ENCODE peak calls at places on chromosome 14, in seven cellular contexts. U, N, Z, I, C, R and B are unnamed samples.

GRCh38 chr14:51208982-51209381 is 31.1 kb upstream of the TMX1 start:
- DNase-seq in U (no peak), N (no peak), Z (no peak), I (no peak), C (no peak), R (no peak), B (no peak)

GRCh38 chr14:98133806-98134205 is 1138.2 kb downstream of the BCL11B start:
- DNase-seq in U (no peak), N (no peak), Z (no peak), I (no peak), C (no peak), R (no peak), B (no peak)

GRCh38 chr14:95299271-95299670 is 20.4 kb downstream of the CLMN start:
- DNase-seq in U (no peak), N (no peak), Z (no peak), I (no peak), C (no peak), R (no peak), B (no peak)

GRCh38 chr14:44165286-44165685 is 341.8 kb downstream of the FSCB start:
- DNase-seq in U (no peak), N (no peak), Z (no peak), I (no peak), C (no peak), R (no peak), B (no peak)

GRCh38 chr14:32744811-32745445 is 193.8 kb upstream of the NPAS3 start:
- DNase-seq in U (no peak), N (no peak), Z (no peak), I (no peak), C (no peak), R (no peak), B (no peak)

GRCh38 chr14:104677506-104678332 is 11.7 kb upstream of the INF2 start:
- DNase-seq in U (peak; percentile 80), N (peak; percentile 74), Z (peak; percentile 86), I (no peak), C (peak; percentile 76), R (peak; percentile 71), B (peak; percentile 83)

GRCh38 chr14:65639216-65639615 is 226.7 kb downstream of the FUT8 start:
- DNase-seq in U (no peak), N (no peak), Z (no peak), I (no peak), C (no peak), R (peak; percentile 37), B (no peak)

GRCh38 chr14:60189923-60190840 is 25.0 kb upstream of the DHRS7 start:
- DNase-seq in U (no peak), N (no peak), Z (no peak), I (no peak), C (no peak), R (peak; percentile 4), B (no peak)

GRCh38 chr14:91911474-91912032 is 35.9 kb downstream of the FBLN5 start:
- DNase-seq in U (no peak), N (peak; percentile 67), Z (peak; percentile 46), I (peak; percentile 44), C (peak; percentile 14), R (peak; percentile 65), B (peak; percentile 42)
- TF ChIP-seq CTCF in U (peak; percentile 21), N (no peak), Z (no peak), I (peak; percentile 47), C (peak; percentile 51), R (peak; percentile 65), B (peak; percentile 31)

DNA sequence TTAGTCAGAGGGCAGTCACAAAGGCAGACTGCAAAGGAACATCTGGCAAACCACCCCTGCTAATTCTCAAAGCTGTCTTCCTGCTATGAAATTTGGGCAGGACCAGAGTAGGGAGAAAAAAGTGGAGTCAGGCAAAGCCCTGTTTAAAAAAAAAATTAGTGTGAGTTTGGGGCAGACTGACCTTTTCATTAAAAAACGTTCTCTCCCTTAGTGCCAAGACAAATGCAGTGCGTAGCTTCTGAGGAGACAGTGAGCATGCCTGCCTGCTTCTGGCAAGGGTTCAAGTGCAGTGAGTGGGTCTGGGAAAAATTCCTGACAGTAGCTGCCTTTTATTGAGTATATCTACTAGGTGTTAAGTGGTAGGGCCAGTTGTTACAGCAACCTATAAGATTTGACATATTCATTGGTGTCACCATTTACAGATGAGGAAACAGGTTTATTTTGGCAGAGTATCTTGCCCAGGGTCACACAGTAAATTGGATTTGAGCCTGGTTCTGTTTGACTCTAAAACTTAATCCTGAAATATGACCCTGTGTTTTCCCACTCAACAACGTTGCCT is 72.5 kb downstream of the PAPOLA start:
- DNase-seq in U (no peak), N (no peak), Z (no peak), I (no peak), C (no peak), R (peak; percentile 92), B (no peak)
- TF ChIP-seq CTCF in U (no peak), N (no peak), Z (no peak), I (no peak), C (no peak), R (no peak), B (no peak)

GRCh38 chr14:92559486-92559885 is 45.9 kb downstream of the RIN3 start:
- DNase-seq in U (no peak), N (no peak), Z (no peak), I (no peak), C (no peak), R (no peak), B (no peak)
- TF ChIP-seq CTCF in U (no peak), N (no peak), Z (no peak), I (no peak), C (no peak), R (no peak), B (no peak)

GRCh38 chr14:72736791-72737559 is 156.9 kb downstream of the DPF3 start:
- DNase-seq in U (no peak), N (no peak), Z (no peak), I (no peak), C (no peak), R (peak; percentile 30), B (no peak)
- TF ChIP-seq CTCF in U (no peak), N (no peak), Z (no peak), I (no peak), C (no peak), R (no peak), B (no peak)

DNA sequence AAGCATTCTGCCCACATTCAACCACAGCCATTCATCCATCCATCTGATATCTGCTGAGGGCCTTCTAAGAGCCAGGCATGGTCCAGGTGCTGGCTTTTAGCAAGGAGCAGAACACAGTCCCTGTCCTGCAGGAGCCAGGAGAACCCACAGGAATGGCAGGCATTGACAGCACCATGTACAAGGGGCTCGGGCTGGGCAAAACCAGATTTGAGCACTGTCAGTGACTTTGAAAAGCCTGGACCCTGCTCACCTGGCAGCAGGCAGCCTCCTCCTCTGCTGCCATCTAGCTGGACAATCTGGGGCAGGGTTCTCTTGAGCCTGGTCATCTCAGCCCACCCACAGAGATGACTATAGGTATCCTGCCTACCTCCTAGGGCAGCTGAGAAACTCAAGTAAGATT is 136.9 kb downstream of the ZFP36L1 start:
- DNase-seq in U (no peak), N (no peak), Z (no peak), I (no peak), C (no peak), R (no peak), B (no peak)
- TF ChIP-seq CTCF in U (no peak), N (no peak), Z (no peak), I (no peak), C (no peak), R (peak; percentile 5), B (peak; percentile 32)

GRCh38 chr14:100165376-100165775 is 5.9 kb upstream of the DEGS2 start:
- DNase-seq in U (peak; percentile 69), N (peak; percentile 51), Z (no peak), I (no peak), C (peak; percentile 30), R (no peak), B (no peak)
- TF ChIP-seq CTCF in U (no peak), N (no peak), Z (no peak), I (no peak), C (no peak), R (no peak), B (no peak)

DNA sequence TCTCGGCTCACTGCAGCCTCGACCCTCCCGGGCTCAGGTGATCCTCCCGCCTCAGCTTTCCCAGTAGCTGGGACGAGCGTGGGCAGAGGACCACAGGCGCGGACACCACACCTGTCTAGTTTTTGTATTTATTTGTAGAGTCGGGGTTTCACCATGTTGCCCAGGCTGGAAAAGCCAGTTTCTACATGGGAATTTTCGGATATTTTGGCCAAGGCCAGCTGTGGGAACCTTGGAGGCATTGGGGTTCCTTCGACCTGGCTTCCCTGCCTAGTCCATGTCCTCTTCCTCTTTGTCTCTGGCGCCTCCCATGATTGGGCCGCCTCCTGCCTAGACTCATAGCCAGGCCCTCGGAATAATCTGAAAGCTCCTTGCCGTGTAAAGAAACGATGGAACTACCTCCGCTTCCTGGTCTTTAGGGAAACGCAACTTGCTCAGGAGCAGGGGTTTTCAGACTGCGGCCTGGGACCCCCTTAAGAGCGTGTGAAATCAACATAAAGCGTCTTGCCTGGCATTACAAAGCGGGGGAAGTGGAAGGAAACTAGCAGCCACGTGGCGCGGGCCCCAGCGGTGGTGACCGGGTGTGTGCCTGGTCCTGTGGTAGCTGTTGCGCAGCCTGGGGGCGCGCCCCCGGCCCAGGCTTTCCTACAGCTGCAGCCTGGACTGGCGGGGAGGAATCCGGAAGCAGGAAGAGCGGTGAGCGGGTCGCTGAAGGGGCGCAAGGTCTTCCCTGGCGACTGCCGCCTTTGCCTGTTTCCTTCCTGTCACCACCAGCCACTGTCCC is 1.4 kb upstream of the HSP90AA1 start:
- DNase-seq in U (peak; percentile 67), N (peak; percentile 63), Z (peak; percentile 55), I (no peak), C (peak; percentile 36), R (no peak), B (peak; percentile 56)
- TF ChIP-seq CTCF in U (no peak), N (no peak), Z (no peak), I (no peak), C (no peak), R (no peak), B (no peak)

DNA sequence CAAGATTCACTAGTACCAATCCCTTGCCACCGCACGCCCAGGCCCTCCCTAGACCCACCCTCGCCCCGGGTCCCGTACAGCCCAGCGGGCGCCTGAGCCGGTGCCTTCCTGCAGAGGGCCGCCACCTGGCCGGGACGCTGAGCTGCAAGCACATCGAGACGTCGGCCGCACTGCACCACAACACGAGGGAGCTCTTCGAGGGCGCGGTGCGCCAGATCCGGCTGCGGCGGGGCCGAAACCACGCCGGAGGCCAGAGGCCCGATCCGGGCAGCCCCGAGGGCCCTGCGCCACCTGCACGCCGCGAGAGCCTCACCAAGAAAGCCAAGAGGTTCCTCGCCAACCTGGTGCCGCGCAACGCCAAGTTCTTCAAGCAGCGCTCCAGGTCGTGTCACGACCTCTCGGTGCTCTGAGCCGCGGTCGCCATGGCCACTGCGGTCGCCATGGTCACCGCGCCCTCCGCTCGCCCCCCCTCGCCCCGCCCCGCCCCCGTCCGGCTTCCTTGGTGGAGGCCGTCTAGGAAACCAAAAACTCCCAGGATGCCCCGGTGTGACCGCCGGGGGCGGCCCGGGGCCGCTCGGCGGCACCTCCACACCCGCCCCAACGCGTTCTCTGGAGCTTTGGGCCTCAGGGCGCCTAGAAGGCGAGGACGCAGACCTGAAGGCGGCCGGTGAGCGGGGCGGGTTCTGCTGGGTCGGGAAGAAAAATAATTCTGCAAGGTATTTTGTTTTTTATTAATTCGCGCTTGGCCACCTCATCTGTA is 3.7 kb downstream of the REM2 start:
- DNase-seq in U (peak; percentile 90), N (peak; percentile 87), Z (peak; percentile 93), I (peak; percentile 68), C (peak; percentile 85), R (peak; percentile 41), B (peak; percentile 89)
- TF ChIP-seq CTCF in U (no peak), N (peak; percentile 42), Z (no peak), I (peak; percentile 42), C (no peak), R (peak; percentile 0), B (peak; percentile 40)